ENCODE peak calls at places on chromosomes 4 and X, in six cellular contexts. One of them, this sample, is unnamed.

GRCh38 chrX:153482376-153483015 is 12.1 kb upstream of the HAUS7 start:
- DNase-seq in cardiac muscle cell: no peak
- DNase-seq in CD4-positive, alpha-beta memory T cell: no peak
- DNase-seq in cardiac fibroblast: no peak
- DNase-seq in IMR-90: no peak
- DNase-seq in HL-60: no peak
- DNase-seq in this sample: no peak

GRCh38 chr4:22884157-22884556 is 191.4 kb downstream of the GBA3 start:
- DNase-seq in CD4-positive, alpha-beta memory T cell: no peak
- DNase-seq in HL-60: no peak
- DNase-seq in cardiac muscle cell: no peak
- DNase-seq in cardiac fibroblast: no peak
- DNase-seq in IMR-90: no peak
- DNase-seq in this sample: no peak

GRCh38 chr4:102139132-102139573 is 206.1 kb downstream of the SLC39A8 start:
- DNase-seq in CD4-positive, alpha-beta memory T cell: no peak
- DNase-seq in HL-60: no peak
- DNase-seq in cardiac muscle cell: no peak
- DNase-seq in cardiac fibroblast: peak; percentile 96
- DNase-seq in IMR-90: no peak
- DNase-seq in this sample: peak; percentile 36

GRCh38 chr4:31234494-31234893 is 514.3 kb downstream of the PCDH7 start:
- DNase-seq in HL-60: no peak
- DNase-seq in cardiac fibroblast: no peak
- DNase-seq in cardiac muscle cell: no peak
- DNase-seq in CD4-positive, alpha-beta memory T cell: no peak
- DNase-seq in IMR-90: no peak
- DNase-seq in this sample: no peak

GRCh38 chr4:85825937-85826678 is 351.2 kb downstream of the ARHGAP24 start:
- DNase-seq in CD4-positive, alpha-beta memory T cell: no peak
- DNase-seq in IMR-90: peak; percentile 58
- DNase-seq in HL-60: no peak
- DNase-seq in cardiac muscle cell: peak; percentile 67
- DNase-seq in cardiac fibroblast: peak; percentile 53
- DNase-seq in this sample: peak; percentile 71

GRCh38 chr4:67892905-67893304 is 9.1 kb upstream of the TMPRSS11D start:
- DNase-seq in HL-60: no peak
- DNase-seq in cardiac fibroblast: no peak
- DNase-seq in IMR-90: no peak
- DNase-seq in CD4-positive, alpha-beta memory T cell: no peak
- DNase-seq in cardiac muscle cell: peak; percentile 14
- DNase-seq in this sample: no peak

GRCh38 chr4:95317124-95317820 is 231.5 kb downstream of the UNC5C start:
- DNase-seq in cardiac muscle cell: peak; percentile 8
- DNase-seq in HL-60: no peak
- DNase-seq in IMR-90: no peak
- DNase-seq in CD4-positive, alpha-beta memory T cell: no peak
- DNase-seq in cardiac fibroblast: no peak
- DNase-seq in this sample: no peak

GRCh38 chr4:123403205-123403604 is 6.6 kb downstream of the SPRY1 start:
- DNase-seq in CD4-positive, alpha-beta memory T cell: no peak
- DNase-seq in cardiac fibroblast: no peak
- DNase-seq in cardiac muscle cell: no peak
- DNase-seq in HL-60: no peak
- DNase-seq in IMR-90: no peak
- DNase-seq in this sample: no peak

GRCh38 chrX:18410038-18410437 is 15.4 kb upstream of the CDKL5 start:
- DNase-seq in cardiac muscle cell: peak; percentile 32
- DNase-seq in cardiac fibroblast: peak; percentile 66
- DNase-seq in IMR-90: peak; percentile 55
- DNase-seq in HL-60: no peak
- DNase-seq in CD4-positive, alpha-beta memory T cell: no peak
- DNase-seq in this sample: peak; percentile 75

GRCh38 chr4:133186210-133186609 is 37.1 kb downstream of the PCDH10 start:
- DNase-seq in IMR-90: peak; percentile 1
- DNase-seq in CD4-positive, alpha-beta memory T cell: no peak
- DNase-seq in cardiac muscle cell: no peak
- DNase-seq in cardiac fibroblast: peak; percentile 9
- DNase-seq in HL-60: no peak
- DNase-seq in this sample: no peak

DNA sequence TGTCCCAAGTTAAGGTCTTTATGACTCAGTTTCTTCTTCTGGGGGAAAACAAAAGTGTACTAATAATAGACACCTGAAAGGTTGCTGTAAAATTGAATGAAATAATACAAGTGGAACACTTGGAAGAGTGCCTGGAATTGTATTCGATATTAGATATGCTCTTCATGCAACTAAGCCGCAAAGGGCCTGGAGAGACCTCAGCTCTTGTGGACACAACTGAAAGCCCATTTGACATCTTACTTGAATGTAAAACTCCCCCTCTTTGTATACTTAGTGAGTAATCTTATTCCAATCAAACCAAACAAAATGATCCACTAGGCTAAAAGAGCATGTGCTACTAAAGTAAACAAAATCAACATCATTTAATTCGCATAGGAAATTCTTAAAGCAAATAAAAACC is 516 bp upstream of the MAP9 start:
- DNase-seq in cardiac fibroblast: peak; percentile 32
- DNase-seq in IMR-90: peak; percentile 15
- DNase-seq in HL-60: no peak
- DNase-seq in CD4-positive, alpha-beta memory T cell: no peak
- DNase-seq in cardiac muscle cell: no peak
- DNase-seq in this sample: peak; percentile 34
- H3K4me3 ChIP-seq in cardiac fibroblast: peak overlapping the region; percentile 83
- H3K4me3 ChIP-seq in IMR-90: no peak overlapping the region
- H3K4me3 ChIP-seq in HL-60: no peak overlapping the region
- H3K4me3 ChIP-seq in CD4-positive, alpha-beta memory T cell: no peak overlapping the region
- H3K4me3 ChIP-seq in cardiac muscle cell: no peak overlapping the region
- H3K4me3 ChIP-seq in this sample: no peak overlapping the region

GRCh38 chrX:41339148-41339547 is 5.2 kb downstream of the DDX3X start:
- DNase-seq in HL-60: no peak
- DNase-seq in CD4-positive, alpha-beta memory T cell: no peak
- DNase-seq in cardiac muscle cell: no peak
- DNase-seq in cardiac fibroblast: no peak
- DNase-seq in IMR-90: no peak
- DNase-seq in this sample: peak; percentile 35
- H3K4me3 ChIP-seq in HL-60: no peak overlapping the region
- H3K4me3 ChIP-seq in CD4-positive, alpha-beta memory T cell: no peak overlapping the region
- H3K4me3 ChIP-seq in cardiac muscle cell: no peak overlapping the region
- H3K4me3 ChIP-seq in cardiac fibroblast: no peak overlapping the region
- H3K4me3 ChIP-seq in IMR-90: no peak overlapping the region
- H3K4me3 ChIP-seq in this sample: no peak overlapping the region

GRCh38 chr4:1675136-1675801 is 8.8 kb downstream of the FAM53A start:
- DNase-seq in cardiac fibroblast: no peak
- DNase-seq in CD4-positive, alpha-beta memory T cell: no peak
- DNase-seq in cardiac muscle cell: no peak
- DNase-seq in HL-60: no peak
- DNase-seq in IMR-90: no peak
- DNase-seq in this sample: no peak
- H3K4me3 ChIP-seq in cardiac fibroblast: no peak overlapping the region
- H3K4me3 ChIP-seq in CD4-positive, alpha-beta memory T cell: no peak overlapping the region
- H3K4me3 ChIP-seq in cardiac muscle cell: no peak overlapping the region
- H3K4me3 ChIP-seq in HL-60: no peak overlapping the region
- H3K4me3 ChIP-seq in IMR-90: no peak overlapping the region
- H3K4me3 ChIP-seq in this sample: no peak overlapping the region

GRCh38 chr4:6063684-6064083 is 45.5 kb upstream of the C4orf50 start:
- DNase-seq in cardiac fibroblast: no peak
- DNase-seq in HL-60: no peak
- DNase-seq in IMR-90: no peak
- DNase-seq in cardiac muscle cell: no peak
- DNase-seq in CD4-positive, alpha-beta memory T cell: no peak
- DNase-seq in this sample: no peak

GRCh38 chr4:6064383-6064782 is 46.2 kb upstream of the C4orf50 start:
- DNase-seq in cardiac muscle cell: no peak
- DNase-seq in CD4-positive, alpha-beta memory T cell: no peak
- DNase-seq in cardiac fibroblast: no peak
- DNase-seq in HL-60: no peak
- DNase-seq in IMR-90: no peak
- DNase-seq in this sample: no peak

GRCh38 chr4:6059375-6059805 is 41.2 kb upstream of the C4orf50 start:
- DNase-seq in HL-60: no peak
- DNase-seq in cardiac fibroblast: no peak
- DNase-seq in cardiac muscle cell: no peak
- DNase-seq in CD4-positive, alpha-beta memory T cell: no peak
- DNase-seq in IMR-90: no peak
- DNase-seq in this sample: no peak

GRCh38 chr4:6065166-6065565 is 46.9 kb upstream of the C4orf50 start:
- DNase-seq in HL-60: no peak
- DNase-seq in cardiac muscle cell: no peak
- DNase-seq in cardiac fibroblast: no peak
- DNase-seq in IMR-90: no peak
- DNase-seq in CD4-positive, alpha-beta memory T cell: no peak
- DNase-seq in this sample: no peak

GRCh38 chr4:6062133-6062532 is 43.9 kb upstream of the C4orf50 start:
- DNase-seq in HL-60: no peak
- DNase-seq in cardiac muscle cell: no peak
- DNase-seq in IMR-90: no peak
- DNase-seq in cardiac fibroblast: no peak
- DNase-seq in CD4-positive, alpha-beta memory T cell: no peak
- DNase-seq in this sample: no peak
- H3K4me3 ChIP-seq in HL-60: no peak overlapping the region
- H3K4me3 ChIP-seq in cardiac muscle cell: no peak overlapping the region
- H3K4me3 ChIP-seq in IMR-90: no peak overlapping the region
- H3K4me3 ChIP-seq in cardiac fibroblast: no peak overlapping the region
- H3K4me3 ChIP-seq in CD4-positive, alpha-beta memory T cell: no peak overlapping the region
- H3K4me3 ChIP-seq in this sample: no peak overlapping the region

GRCh38 chr4:40204507-40205258 is 7.9 kb downstream of the RHOH start:
- DNase-seq in cardiac fibroblast: no peak
- DNase-seq in HL-60: no peak
- DNase-seq in IMR-90: no peak
- DNase-seq in cardiac muscle cell: no peak
- DNase-seq in CD4-positive, alpha-beta memory T cell: no peak
- DNase-seq in this sample: no peak
- H3K4me3 ChIP-seq in cardiac fibroblast: no peak overlapping the region
- H3K4me3 ChIP-seq in HL-60: no peak overlapping the region
- H3K4me3 ChIP-seq in IMR-90: no peak overlapping the region
- H3K4me3 ChIP-seq in cardiac muscle cell: no peak overlapping the region
- H3K4me3 ChIP-seq in CD4-positive, alpha-beta memory T cell: peak overlapping the region; percentile 55
- H3K4me3 ChIP-seq in this sample: no peak overlapping the region

GRCh38 chrX:107000013-107000515 is at the start of gene MORC4:
- DNase-seq in CD4-positive, alpha-beta memory T cell: peak; percentile 53
- DNase-seq in IMR-90: peak; percentile 81
- DNase-seq in HL-60: no peak
- DNase-seq in cardiac fibroblast: peak; percentile 72
- DNase-seq in cardiac muscle cell: peak; percentile 94
- DNase-seq in this sample: peak; percentile 80
- H3K4me3 ChIP-seq in CD4-positive, alpha-beta memory T cell: peak within 1 kb of the TSS; percentile 23
- H3K4me3 ChIP-seq in IMR-90: peak within 1 kb of the TSS; percentile 62
- H3K4me3 ChIP-seq in HL-60: peak within 1 kb of the TSS; percentile 14
- H3K4me3 ChIP-seq in cardiac fibroblast: peak within 1 kb of the TSS; percentile 64
- H3K4me3 ChIP-seq in cardiac muscle cell: peak within 1 kb of the TSS; percentile 85
- H3K4me3 ChIP-seq in this sample: peak within 1 kb of the TSS; percentile 67

DNA sequence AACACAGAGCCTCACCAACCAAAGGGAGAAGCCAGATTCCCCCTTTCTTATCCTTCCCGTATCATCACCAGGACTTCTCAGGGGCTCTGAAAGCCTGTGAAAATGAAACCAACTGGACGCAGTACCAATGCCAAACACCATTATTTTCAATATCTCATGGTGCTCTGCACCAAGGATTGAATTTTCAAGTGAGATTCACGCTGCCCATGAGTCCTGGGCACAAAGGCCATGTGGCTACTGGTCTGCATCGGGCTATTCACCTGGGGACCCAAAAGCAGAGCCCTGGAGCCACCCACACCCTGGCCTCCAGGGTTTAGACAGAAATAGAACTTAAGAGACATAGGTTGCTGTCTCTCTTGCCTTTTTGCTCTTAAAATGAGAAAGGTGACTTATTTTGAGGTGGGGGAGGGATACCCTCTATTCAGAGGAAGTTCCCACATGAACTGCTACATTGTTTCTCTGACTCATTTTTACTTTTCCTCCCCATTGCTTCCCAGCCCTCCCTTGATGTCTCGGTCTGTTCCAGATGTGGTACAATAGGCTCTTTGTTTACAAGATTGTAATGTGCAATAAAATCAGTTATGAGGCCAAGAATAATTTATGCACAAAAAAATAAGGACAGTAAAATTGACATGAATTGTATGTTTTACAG is 55.4 kb downstream of the MAML3 start:
- DNase-seq in CD4-positive, alpha-beta memory T cell: no peak
- DNase-seq in cardiac muscle cell: no peak
- DNase-seq in HL-60: no peak
- DNase-seq in IMR-90: peak; percentile 87
- DNase-seq in cardiac fibroblast: peak; percentile 86
- DNase-seq in this sample: peak; percentile 58
- H3K4me3 ChIP-seq in CD4-positive, alpha-beta memory T cell: no peak overlapping the region
- H3K4me3 ChIP-seq in cardiac muscle cell: no peak overlapping the region
- H3K4me3 ChIP-seq in HL-60: no peak overlapping the region
- H3K4me3 ChIP-seq in IMR-90: peak overlapping the region; percentile 7
- H3K4me3 ChIP-seq in cardiac fibroblast: peak overlapping the region; percentile 5
- H3K4me3 ChIP-seq in this sample: no peak overlapping the region

GRCh38 chrX:10656214-10656613 is 35.8 kb upstream of the MID1 start:
- DNase-seq in HL-60: no peak
- DNase-seq in IMR-90: no peak
- DNase-seq in cardiac fibroblast: no peak
- DNase-seq in CD4-positive, alpha-beta memory T cell: no peak
- DNase-seq in cardiac muscle cell: no peak
- DNase-seq in this sample: no peak

GRCh38 chrX:10666102-10666501 is 45.7 kb upstream of the MID1 start:
- DNase-seq in HL-60: no peak
- DNase-seq in cardiac fibroblast: no peak
- DNase-seq in IMR-90: no peak
- DNase-seq in CD4-positive, alpha-beta memory T cell: no peak
- DNase-seq in cardiac muscle cell: no peak
- DNase-seq in this sample: no peak

GRCh38 chrX:10665681-10666080 is 45.3 kb upstream of the MID1 start:
- DNase-seq in HL-60: no peak
- DNase-seq in cardiac muscle cell: no peak
- DNase-seq in IMR-90: no peak
- DNase-seq in cardiac fibroblast: no peak
- DNase-seq in CD4-positive, alpha-beta memory T cell: no peak
- DNase-seq in this sample: no peak

GRCh38 chrX:10660171-10660570 is 39.8 kb upstream of the MID1 start:
- DNase-seq in CD4-positive, alpha-beta memory T cell: no peak
- DNase-seq in cardiac muscle cell: no peak
- DNase-seq in cardiac fibroblast: no peak
- DNase-seq in HL-60: no peak
- DNase-seq in IMR-90: no peak
- DNase-seq in this sample: no peak
- H3K4me3 ChIP-seq in CD4-positive, alpha-beta memory T cell: no peak overlapping the region
- H3K4me3 ChIP-seq in cardiac muscle cell: no peak overlapping the region
- H3K4me3 ChIP-seq in cardiac fibroblast: no peak overlapping the region
- H3K4me3 ChIP-seq in HL-60: no peak overlapping the region
- H3K4me3 ChIP-seq in IMR-90: no peak overlapping the region
- H3K4me3 ChIP-seq in this sample: no peak overlapping the region